ENCODE peak calls at places on chromosomes 7 and 10, in six cellular contexts. P is H54; Z is lower lobe of right lung; Y is effector memory CD8-positive, alpha-beta T cell; H is activated gamma-delta T cell treated with Interleukin-2 at 50 U/mL for 16 hours; Q is hepatic stellate cell. K is an unnamed sample.

GRCh38 chr10:5752301-5752871 is 60.8 kb downstream of the GDI2 start:
- DNase-seq in P (no peak), Z (no peak), Y (no peak), H (no peak), Q (no peak), K (no peak)

GRCh38 chr10:132589681-132590080 is 52.1 kb downstream of the INPP5A start:
- DNase-seq in P (no peak), Z (no peak), Y (no peak), H (no peak), Q (no peak), K (no peak)

GRCh38 chr10:70927221-70927943 is 39.0 kb upstream of the PCBD1 start:
- DNase-seq in P (no peak), Z (no peak), Y (no peak), H (no peak), Q (no peak), K (no peak)

GRCh38 chr10:107919626-107920235 is 755.2 kb upstream of the SORCS1 start:
- DNase-seq in P (no peak), Z (no peak), Y (no peak), H (no peak), Q (no peak), K (no peak)

GRCh38 chr10:115082521-115082920 is 10.6 kb upstream of the ATRNL1 start:
- DNase-seq in P (no peak), Z (no peak), Y (no peak), H (no peak), Q (peak), K (no peak)

GRCh38 chr7:82015751-82016150 is 245.9 kb upstream of the HGF start:
- DNase-seq in P (no peak), Z (no peak), Y (no peak), H (no peak), Q (no peak), K (no peak)

GRCh38 chr7:73715648-73716317 is 3.7 kb downstream of the STX1A start:
- DNase-seq in P (peak), Z (no peak), Y (no peak), H (no peak), Q (peak), K (peak)

GRCh38 chr7:2803755-2804154 is 40.4 kb downstream of the GNA12 start:
- DNase-seq in P (no peak), Z (no peak), Y (no peak), H (no peak), Q (no peak), K (no peak)

GRCh38 chr7:47954231-47954911 is 6.1 kb upstream of the PKD1L1 start:
- DNase-seq in P (peak), Z (no peak), Y (no peak), H (no peak), Q (no peak), K (no peak)

GRCh38 chr7:112898432-112899290 is 108.5 kb upstream of the TMEM168 start:
- DNase-seq in P (peak), Z (no peak), Y (peak), H (peak), Q (peak), K (peak)

GRCh38 chr10:11154333-11154732 is 136.7 kb downstream of the CELF2 start:
- DNase-seq in P (no peak), Z (no peak), Y (no peak), H (no peak), Q (no peak), K (no peak)

GRCh38 chr10:3902054-3902808 is 117.2 kb upstream of the KLF6 start:
- DNase-seq in P (no peak), Z (no peak), Y (peak), H (no peak), Q (no peak), K (no peak)

GRCh38 chr7:70479153-70480021 is 652.6 kb upstream of the GALNT17 start:
- DNase-seq in P (no peak), Z (no peak), Y (no peak), H (no peak), Q (no peak), K (no peak)

GRCh38 chr7:142885311-142886230 is at the start of gene TRPV6:
- DNase-seq in P (no peak), Z (peak), Y (no peak), H (no peak), Q (no peak), K (no peak)

GRCh38 chr10:6458814-6459213 is 121.3 kb downstream of the PRKCQ start:
- DNase-seq in P (no peak), Z (no peak), Y (no peak), H (no peak), Q (no peak), K (no peak)

GRCh38 chr10:123026266-123026665 is 17.5 kb downstream of the ACADSB start:
- DNase-seq in P (no peak), Z (no peak), Y (no peak), H (no peak), Q (no peak), K (no peak)

GRCh38 chr7:1700086-1700485 is 30.0 kb downstream of the ELFN1 start:
- DNase-seq in P (no peak), Z (no peak), Y (no peak), H (no peak), Q (no peak), K (no peak)

GRCh38 chr10:43386549-43386948 is 15.1 kb downstream of the FXYD4 start:
- DNase-seq in P (no peak), Z (no peak), Y (no peak), H (no peak), Q (no peak), K (no peak)

GRCh38 chr7:55493416-55493815 is 78.9 kb downstream of the VOPP1 start:
- DNase-seq in P (no peak), Z (no peak), Y (no peak), H (no peak), Q (no peak), K (peak)

GRCh38 chr10:14102056-14102455 is 228.7 kb downstream of the FRMD4A start:
- DNase-seq in P (peak), Z (no peak), Y (no peak), H (no peak), Q (no peak), K (no peak)

GRCh38 chr7:47337531-47337930 is 244.4 kb downstream of the TNS3 start:
- DNase-seq in P (no peak), Z (no peak), Y (no peak), H (no peak), Q (no peak), K (no peak)

GRCh38 chr10:5196613-5197234 is at the start of gene AKR1C4:
- DNase-seq in P (no peak), Z (no peak), Y (no peak), H (no peak), Q (no peak), K (no peak)

K was measured in keratinocyte.